ENCODE peak calls at places on chromosome 10, in seven cellular contexts. Q is body of pancreas, O is HepG2, K is fibroblast of mammary gland, E is astrocyte of the spinal cord, D is heart left ventricle, V is mucosa of descending colon. T is an unnamed sample.

GRCh38 chr10:122121059-122121458 is 132.1 kb downstream of the TACC2 start:
- DNase-seq in Q (no peak), O (no peak), K (no peak), E (no peak), D (no peak), V (no peak), T (no peak)

GRCh38 chr10:96124230-96125141 is 5.6 kb upstream of the ZNF518A start:
- DNase-seq in Q (peak; percentile 61), O (peak; percentile 74), K (peak; percentile 42), E (peak; percentile 31), D (no peak), V (peak; percentile 75), T (peak; percentile 50)

GRCh38 chr10:69237528-69238159 is 17.5 kb downstream of the HKDC1 start:
- DNase-seq in Q (peak; percentile 89), O (peak; percentile 50), K (peak; percentile 78), E (peak; percentile 76), D (peak; percentile 87), V (peak; percentile 94), T (peak; percentile 64)

GRCh38 chr10:16933799-16934198 is 116.6 kb upstream of the RSU1 start:
- DNase-seq in Q (no peak), O (no peak), K (no peak), E (no peak), D (no peak), V (no peak), T (no peak)

GRCh38 chr10:100997364-100998182 is 2.0 kb upstream of the LZTS2 start:
- DNase-seq in Q (peak; percentile 84), O (peak; percentile 74), K (peak; percentile 74), E (peak; percentile 71), D (peak; percentile 82), V (peak; percentile 94), T (peak; percentile 93)

GRCh38 chr10:78450239-78450638 is 416.6 kb downstream of the RPS24 start:
- DNase-seq in Q (no peak), O (no peak), K (no peak), E (no peak), D (no peak), V (no peak), T (no peak)

GRCh38 chr10:78588194-78588811 is 480.5 kb upstream of the ZMIZ1 start:
- DNase-seq in Q (no peak), O (peak; percentile 15), K (peak; percentile 22), E (peak; percentile 43), D (peak; percentile 76), V (no peak), T (no peak)

GRCh38 chr10:120583424-120584108 is 126.5 kb downstream of the PLPP4 start:
- DNase-seq in Q (no peak), O (no peak), K (no peak), E (no peak), D (no peak), V (no peak), T (no peak)

GRCh38 chr10:4512557-4513286 is 313.3 kb upstream of the AKR1E2 start:
- DNase-seq in Q (no peak), O (peak; percentile 2), K (peak; percentile 92), E (peak; percentile 73), D (peak; percentile 51), V (no peak), T (peak; percentile 79)

GRCh38 chr10:104038958-104039752 is 46.5 kb downstream of the COL17A1 start:
- DNase-seq in Q (no peak), O (no peak), K (no peak), E (no peak), D (no peak), V (no peak), T (no peak)

GRCh38 chr10:75431180-75432111 is at the start of gene LRMDA:
- DNase-seq in Q (peak; percentile 59), O (peak; percentile 83), K (no peak), E (no peak), D (peak; percentile 63), V (peak; percentile 66), T (no peak)

GRCh38 chr10:113858541-113858940 is 4.1 kb downstream of the NHLRC2 start:
- DNase-seq in Q (no peak), O (no peak), K (peak; percentile 45), E (peak; percentile 13), D (no peak), V (no peak), T (no peak)

GRCh38 chr10:34751272-34751671 is 63.8 kb downstream of the PARD3 start:
- DNase-seq in Q (no peak), O (no peak), K (no peak), E (no peak), D (no peak), V (no peak), T (no peak)

GRCh38 chr10:124162774-124163354 is 69.5 kb upstream of the CHST15 start:
- DNase-seq in Q (no peak), O (no peak), K (no peak), E (no peak), D (no peak), V (no peak), T (no peak)

GRCh38 chr10:22969704-22970103 is 41.9 kb downstream of the ARMC3 start:
- DNase-seq in Q (no peak), O (no peak), K (no peak), E (no peak), D (no peak), V (no peak), T (no peak)

GRCh38 chr10:130138479-130138866 is 2.3 kb downstream of the GLRX3 start:
- DNase-seq in Q (no peak), O (peak; percentile 87), K (peak; percentile 76), E (peak; percentile 38), D (no peak), V (no peak), T (peak; percentile 74)

GRCh38 chr10:132142396-132143161 is 44.2 kb upstream of the DPYSL4 start:
- DNase-seq in Q (peak; percentile 61), O (no peak), K (peak; percentile 6), E (no peak), D (no peak), V (peak; percentile 53), T (no peak)

GRCh38 chr10:31419394-31420063 is 100.5 kb downstream of the ZEB1 start:
- DNase-seq in Q (no peak), O (no peak), K (peak; percentile 78), E (peak; percentile 75), D (no peak), V (no peak), T (peak; percentile 54)

GRCh38 chr10:46541017-46541661 is 15.3 kb downstream of the GPRIN2 start:
- DNase-seq in Q (peak; percentile 59), O (no peak), K (no peak), E (no peak), D (no peak), V (peak; percentile 82), T (no peak)

GRCh38 chr10:70494966-70495365 is 16.4 kb downstream of the PALD1 start:
- DNase-seq in Q (no peak), O (no peak), K (no peak), E (no peak), D (no peak), V (no peak), T (no peak)

GRCh38 chr10:77149001-77149400 is 488.6 kb downstream of the KCNMA1 start:
- DNase-seq in Q (no peak), O (no peak), K (no peak), E (no peak), D (no peak), V (no peak), T (no peak)

GRCh38 chr10:5291501-5292195 is 73.1 kb upstream of the UCN3 start:
- DNase-seq in Q (no peak), O (peak; percentile 38), K (peak; percentile 92), E (peak; percentile 62), D (peak; percentile 41), V (peak; percentile 49), T (peak; percentile 91)

GRCh38 chr10:103759100-103759781 is 96.1 kb downstream of the SH3PXD2A start:
- DNase-seq in Q (no peak), O (peak; percentile 80), K (peak; percentile 81), E (peak; percentile 81), D (peak; percentile 79), V (peak; percentile 52), T (peak; percentile 87)

GRCh38 chr10:13712799-13713581 is 126.2 kb downstream of the PRPF18 start:
- DNase-seq in Q (peak; percentile 43), O (no peak), K (peak; percentile 99), E (peak; percentile 98), D (peak; percentile 77), V (peak; percentile 53), T (peak; percentile 98)
- H3K4me3 ChIP-seq in Q (no peak overlapping the region), O (no peak overlapping the region), K (no peak overlapping the region), E (no peak overlapping the region), D (no peak overlapping the region), V (no peak overlapping the region), T (no peak overlapping the region)

GRCh38 chr10:57791546-57791945 is 476.1 kb downstream of the IPMK start:
- DNase-seq in Q (no peak), O (no peak), K (no peak), E (no peak), D (no peak), V (no peak), T (no peak)

GRCh38 chr10:57786331-57786730 is 481.4 kb downstream of the IPMK start:
- DNase-seq in Q (no peak), O (no peak), K (no peak), E (no peak), D (no peak), V (no peak), T (no peak)

GRCh38 chr10:57786850-57787750 is 480.6 kb downstream of the IPMK start:
- DNase-seq in Q (no peak), O (no peak), K (no peak), E (no peak), D (no peak), V (no peak), T (no peak)

GRCh38 chr10:57788117-57788516 is 479.6 kb downstream of the IPMK start:
- DNase-seq in Q (no peak), O (no peak), K (no peak), E (no peak), D (no peak), V (no peak), T (no peak)

DNA sequence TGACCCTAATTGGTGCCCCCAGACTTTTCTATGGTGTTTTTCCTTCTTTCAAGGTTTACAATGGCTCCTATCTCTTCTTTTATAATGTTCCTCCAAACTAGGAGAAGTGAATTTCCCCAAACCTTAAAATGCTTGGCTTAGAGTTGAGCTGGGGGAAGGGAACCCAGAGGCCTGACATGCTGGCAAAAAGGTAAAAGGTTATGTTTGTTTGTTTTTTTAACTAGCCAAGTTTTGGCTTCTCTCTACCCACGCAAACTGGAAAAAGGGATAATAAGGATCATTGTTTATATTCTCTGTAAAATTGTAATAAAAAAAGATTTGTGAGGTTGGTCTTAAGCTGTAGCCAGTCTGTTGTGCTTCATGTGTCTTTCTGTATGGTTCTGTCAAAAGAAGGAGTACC is 477.0 kb downstream of the IPMK start:
- DNase-seq in Q (no peak), O (no peak), K (no peak), E (no peak), D (no peak), V (no peak), T (no peak)
- H3K4me3 ChIP-seq in Q (no peak overlapping the region), O (no peak overlapping the region), K (no peak overlapping the region), E (no peak overlapping the region), D (no peak overlapping the region), V (no peak overlapping the region), T (no peak overlapping the region)

DNA sequence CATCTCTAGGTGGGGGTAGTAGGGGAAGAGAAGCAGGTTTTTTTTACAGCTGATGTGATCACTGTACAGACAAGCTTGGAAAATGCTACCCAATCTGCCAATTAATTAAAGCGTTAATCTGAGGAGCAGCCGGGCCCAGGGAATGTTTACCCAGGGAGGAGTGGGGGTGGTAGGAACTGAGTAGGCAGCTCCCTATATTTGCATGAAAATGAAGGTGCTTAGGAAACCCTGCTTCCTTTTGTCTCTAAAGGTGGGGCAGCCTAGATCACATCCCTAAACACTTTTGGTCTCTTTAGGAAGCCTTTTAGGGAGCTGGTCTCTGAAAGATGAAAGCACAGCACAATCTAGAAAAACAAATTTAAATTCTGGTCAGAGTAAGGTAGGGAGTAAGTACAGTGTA is 53.0 kb upstream of the NFKB2 start:
- DNase-seq in Q (no peak), O (no peak), K (no peak), E (peak; percentile 19), D (no peak), V (no peak), T (peak; percentile 17)
- H3K4me3 ChIP-seq in Q (no peak overlapping the region), O (no peak overlapping the region), K (no peak overlapping the region), E (no peak overlapping the region), D (no peak overlapping the region), V (no peak overlapping the region), T (no peak overlapping the region)

GRCh38 chr10:111076682-111077661 is at the start of gene ADRA2A:
- DNase-seq in Q (peak; percentile 71), O (no peak), K (peak; percentile 34), E (peak; percentile 43), D (peak; percentile 36), V (peak; percentile 78), T (peak; percentile 26)
- H3K4me3 ChIP-seq in Q (peak within 1 kb of the TSS; percentile 68), O (peak within 1 kb of the TSS; percentile 70), K (peak within 1 kb of the TSS; percentile 45), E (peak within 1 kb of the TSS; percentile 40), D (peak within 1 kb of the TSS; percentile 59), V (peak within 1 kb of the TSS; percentile 17), T (peak within 1 kb of the TSS; percentile 59)

T was measured in foreskin fibroblast.